ENCODE peak calls at places on chromosomes 11 and 22, in four cellular contexts. I, W, X and F are unnamed samples.

GRCh38 chr22:19275919-19276600 is 15.5 kb downstream of the CLTCL1 start:
- DNase-seq in I (no peak), W (no peak), X (no peak), F (peak; percentile 30)

GRCh38 chr11:58926695-58927094 is 12.6 kb upstream of the GLYATL1 start:
- DNase-seq in I (peak; percentile 5), W (no peak), X (no peak), F (no peak)

GRCh38 chr11:26766996-26767395 is 45.1 kb upstream of the SLC5A12 start:
- DNase-seq in I (no peak), W (no peak), X (no peak), F (no peak)

GRCh38 chr11:97786961-97787360 is 1233.8 kb upstream of the CNTN5 start:
- DNase-seq in I (no peak), W (no peak), X (no peak), F (no peak)

GRCh38 chr11:115425243-115425642 is 79.0 kb downstream of the CADM1 start:
- DNase-seq in I (no peak), W (no peak), X (no peak), F (no peak)

GRCh38 chr11:14622241-14622954 is 21.2 kb upstream of the PDE3B start:
- DNase-seq in I (no peak), W (no peak), X (no peak), F (no peak)

GRCh38 chr22:41367680-41368542 is 13.8 kb upstream of the TEF start:
- DNase-seq in I (no peak), W (no peak), X (peak; percentile 30), F (peak; percentile 49)

GRCh38 chr11:71477637-71478011 is 24.6 kb downstream of the NADSYN1 start:
- DNase-seq in I (no peak), W (no peak), X (no peak), F (no peak)

GRCh38 chr11:115471367-115471766 is 32.8 kb downstream of the CADM1 start:
- DNase-seq in I (peak; percentile 21), W (no peak), X (no peak), F (peak; percentile 40)

GRCh38 chr11:28619870-28620540 is 511.8 kb downstream of the METTL15 start:
- DNase-seq in I (peak; percentile 24), W (no peak), X (no peak), F (no peak)

GRCh38 chr22:46916886-46917625 is 154.6 kb downstream of the TBC1D22A start:
- DNase-seq in I (no peak), W (no peak), X (no peak), F (no peak)

GRCh38 chr11:12455938-12456337 is 78.6 kb downstream of the PARVA start:
- DNase-seq in I (no peak), W (no peak), X (no peak), F (no peak)

GRCh38 chr11:12459374-12459773 is 82.0 kb downstream of the PARVA start:
- DNase-seq in I (no peak), W (no peak), X (no peak), F (no peak)

GRCh38 chr11:12457030-12457600 is 79.7 kb downstream of the PARVA start:
- DNase-seq in I (no peak), W (no peak), X (no peak), F (no peak)

GRCh38 chr11:12460441-12460840 is 83.1 kb downstream of the PARVA start:
- DNase-seq in I (no peak), W (no peak), X (no peak), F (no peak)

GRCh38 chr11:12458042-12458441 is 80.7 kb downstream of the PARVA start:
- DNase-seq in I (no peak), W (no peak), X (no peak), F (no peak)
- H3K4me1 ChIP-seq in I (no peaks in the 10 kb centered on the region), W (no peaks in the 10 kb centered on the region), X (peaks cover 17% of the 10 kb centered on the region), F (peaks cover 79% of the 10 kb centered on the region)

GRCh38 chr11:36499325-36499724 is 10.7 kb downstream of the TRAF6 start:
- DNase-seq in I (no peak), W (no peak), X (no peak), F (no peak)
- H3K27ac ChIP-seq in I (no peak overlapping the region), W (no peak overlapping the region), X (no peak overlapping the region), F (no peak overlapping the region)

GRCh38 chr11:66677599-66678375 is at the start of gene RBM4B:
- DNase-seq in I (peak; percentile 97), W (peak; percentile 92), X (peak; percentile 97), F (peak; percentile 98)
- TF ChIP-seq EP300 in I (no peak), W (no peak), X (no peak), F (no peak)

GRCh38 chr11:86477495-86478155 is 102.9 kb downstream of the CCDC81 start:
- DNase-seq in I (no peak), W (no peak), X (no peak), F (no peak)
- H3K4me1 ChIP-seq in I (peaks cover 46% of the 10 kb centered on the region), W (no peaks in the 10 kb centered on the region), X (peaks cover 6% of the 10 kb centered on the region), F (peaks cover 35% of the 10 kb centered on the region)

GRCh38 chr11:6321961-6322362 is 1.7 kb upstream of the CAVIN3 start:
- DNase-seq in I (no peak), W (no peak), X (no peak), F (no peak)

GRCh38 chr11:6323291-6323905 is 3.1 kb upstream of the CAVIN3 start:
- DNase-seq in I (no peak), W (no peak), X (no peak), F (peak; percentile 32)

GRCh38 chr11:6320411-6321207 is at the start of gene CAVIN3:
- DNase-seq in I (peak; percentile 51), W (no peak), X (peak; percentile 59), F (peak; percentile 70)

GRCh38 chr11:6319879-6320410 is 356 bp downstream of the CAVIN3 start:
- DNase-seq in I (peak; percentile 82), W (no peak), X (peak; percentile 81), F (peak; percentile 86)

DNA sequence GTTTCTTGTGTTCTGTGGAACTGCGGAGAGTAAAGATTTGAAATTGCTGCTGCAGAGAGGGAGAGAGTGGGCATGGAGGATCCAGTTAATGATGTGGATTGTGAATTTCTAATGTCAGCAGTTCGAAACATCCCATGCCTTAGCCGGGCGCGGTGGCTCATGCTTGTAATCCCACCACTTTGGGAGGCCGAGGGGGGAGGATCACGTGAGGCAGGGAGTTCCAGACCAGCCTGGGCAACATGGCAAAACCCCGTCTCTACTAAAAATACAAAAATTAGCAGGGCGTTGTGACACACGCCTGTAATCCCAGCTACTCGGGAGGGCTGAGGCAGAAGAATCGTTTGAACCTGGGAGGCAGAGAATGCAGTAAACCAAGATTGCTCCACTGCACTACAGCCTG is 1.1 kb upstream of the CAVIN3 start:
- DNase-seq in I (no peak), W (no peak), X (no peak), F (no peak)
- H3K27ac ChIP-seq in I (no peak overlapping the region), W (no peak overlapping the region), X (peak overlapping the region; percentile 90), F (peak overlapping the region; percentile 96)

GRCh38 chr11:74170694-74171629 is at the start of the genes C2CD3 and PPME1:
- DNase-seq in I (peak; percentile 99), W (peak; percentile 98), X (peak; percentile 98), F (peak; percentile 98)
- TF ChIP-seq EP300 in I (no peak), W (no peak), X (no peak), F (no peak)

GRCh38 chr22:50305658-50306566 is 1.5 kb downstream of the PLXNB2 start:
- DNase-seq in I (peak; percentile 85), W (no peak), X (peak; percentile 89), F (peak; percentile 88)

GRCh38 chr22:50303515-50303847 is 4.0 kb downstream of the PLXNB2 start:
- DNase-seq in I (no peak), W (no peak), X (no peak), F (no peak)

GRCh38 chr22:50305393-50305657 is 2.1 kb downstream of the PLXNB2 start:
- DNase-seq in I (no peak), W (no peak), X (no peak), F (no peak)

GRCh38 chr22:50303848-50304527 is 3.5 kb downstream of the PLXNB2 start:
- DNase-seq in I (peak; percentile 58), W (no peak), X (peak; percentile 72), F (peak; percentile 79)

DNA sequence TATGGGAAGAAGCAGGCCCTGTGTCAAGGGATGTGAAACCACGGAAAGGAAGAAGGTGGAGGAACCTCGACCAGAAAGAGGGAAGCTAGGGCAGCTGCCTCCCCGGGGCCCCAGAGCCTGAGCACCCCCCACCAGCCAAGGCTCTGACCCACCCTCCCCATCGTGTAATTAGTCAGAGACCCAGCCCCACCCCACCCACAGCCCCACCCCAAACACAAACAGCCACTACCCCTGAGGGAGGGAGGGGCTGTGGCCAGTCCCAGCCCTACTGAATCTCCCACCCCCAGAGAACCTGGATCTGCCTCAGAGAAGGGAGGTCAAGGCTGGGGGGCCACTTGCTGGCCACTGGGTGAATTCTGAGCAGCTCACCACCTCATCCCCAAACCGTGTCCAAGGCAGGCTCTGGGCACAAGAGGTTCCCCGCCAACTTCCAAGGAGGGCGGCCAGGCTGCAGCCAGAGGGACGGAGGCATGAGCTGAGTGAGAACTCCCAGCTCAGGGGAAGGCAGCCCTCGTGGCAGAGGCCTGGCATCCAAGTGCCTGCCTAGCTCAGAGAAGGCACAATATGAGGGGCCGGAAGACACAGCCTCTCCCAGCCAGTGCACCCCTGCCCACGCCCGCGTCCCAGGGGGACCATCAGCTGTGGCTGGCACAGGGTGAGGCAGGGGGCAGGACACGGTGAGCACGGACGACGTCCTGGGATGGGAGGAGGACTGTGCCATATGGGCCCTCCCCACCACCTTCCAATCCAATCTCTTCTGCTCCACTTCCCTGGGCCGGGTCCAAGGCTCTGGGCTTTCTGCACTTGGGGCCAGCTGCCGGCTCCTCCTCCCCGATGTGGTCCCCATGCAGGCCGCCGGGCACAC is 2.7 kb downstream of the PLXNB2 start:
- DNase-seq in I (peak; percentile 45), W (no peak), X (peak; percentile 56), F (peak; percentile 88)
- H3K4me1 ChIP-seq in I (peaks cover 71% of the 10 kb centered on the region), W (peaks cover 42% of the 10 kb centered on the region), X (peaks cover 74% of the 10 kb centered on the region), F (peaks cover 84% of the 10 kb centered on the region)

GRCh38 chr11:75869661-75870455 is 54.8 kb downstream of the UVRAG start:
- DNase-seq in I (no peak), W (no peak), X (no peak), F (no peak)
- H3K27ac ChIP-seq in I (no peak overlapping the region), W (no peak overlapping the region), X (no peak overlapping the region), F (no peak overlapping the region)

DNA sequence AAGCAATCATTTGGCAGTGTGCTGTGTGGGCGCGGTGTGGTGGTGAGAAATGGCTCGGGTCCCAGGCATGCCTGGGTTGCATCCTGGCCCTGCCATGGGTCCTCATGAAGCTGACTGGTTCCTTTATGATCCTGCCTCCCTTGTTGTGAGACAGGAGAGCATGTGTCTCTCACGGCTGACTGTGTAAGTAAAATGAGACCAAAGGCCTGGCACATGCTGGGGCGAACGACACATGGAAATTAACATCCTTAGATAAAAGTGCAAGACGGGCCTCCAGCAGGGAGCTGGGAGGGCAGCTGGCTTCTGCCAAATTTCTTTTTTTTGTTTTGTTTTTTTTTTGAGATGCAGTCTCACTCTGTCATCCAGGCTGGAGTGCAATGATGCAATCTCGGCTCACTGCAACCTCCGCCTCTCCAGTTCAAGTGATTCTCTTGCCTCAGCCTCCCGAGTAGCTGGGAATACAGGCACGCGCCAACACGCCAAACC is 9.4 kb upstream of the FBLN1 start:
- DNase-seq in I (no peak), W (no peak), X (no peak), F (no peak)
- TF ChIP-seq EP300 in I (no peak), W (no peak), X (no peak), F (no peak)